ENCODE peak calls at places on chromosome 11, in five cellular contexts. One of them, this sample, is unnamed.

GRCh38 chr11:1574256-1575242 is 2.5 kb upstream of the DUSP8 start:
- DNase-seq in stromal cell of bone marrow: peak
- DNase-seq in AG10803: peak
- DNase-seq in skeletal muscle cell: no peak
- DNase-seq in ACHN: peak
- DNase-seq in this sample: no peak

GRCh38 chr11:68889948-68890446 is 13.6 kb downstream of the MRPL21 start:
- DNase-seq in stromal cell of bone marrow: peak
- DNase-seq in ACHN: no peak
- DNase-seq in skeletal muscle cell: peak
- DNase-seq in AG10803: peak
- DNase-seq in this sample: no peak

GRCh38 chr11:69641681-69642548 is 959 bp downstream of the CCND1 start:
- DNase-seq in ACHN: no peak
- DNase-seq in skeletal muscle cell: no peak
- DNase-seq in AG10803: no peak
- DNase-seq in stromal cell of bone marrow: no peak
- DNase-seq in this sample: no peak

GRCh38 chr11:68047437-68048290 is 8.8 kb downstream of the TCIRG1 start:
- DNase-seq in skeletal muscle cell: no peak
- DNase-seq in AG10803: no peak
- DNase-seq in stromal cell of bone marrow: no peak
- DNase-seq in ACHN: no peak
- DNase-seq in this sample: no peak

GRCh38 chr11:83583953-83584352 is 297.8 kb upstream of the CCDC90B start:
- DNase-seq in AG10803: peak
- DNase-seq in stromal cell of bone marrow: peak
- DNase-seq in skeletal muscle cell: peak
- DNase-seq in ACHN: peak
- DNase-seq in this sample: peak

GRCh38 chr11:108364159-108364558 is 103.2 kb downstream of the C11orf65 start:
- DNase-seq in ACHN: no peak
- DNase-seq in skeletal muscle cell: no peak
- DNase-seq in AG10803: peak
- DNase-seq in stromal cell of bone marrow: no peak
- DNase-seq in this sample: no peak

GRCh38 chr11:128488471-128488870 is 98.9 kb downstream of the ETS1 start:
- DNase-seq in ACHN: no peak
- DNase-seq in skeletal muscle cell: peak
- DNase-seq in stromal cell of bone marrow: peak
- DNase-seq in AG10803: peak
- DNase-seq in this sample: no peak

GRCh38 chr11:123437236-123437979 is 7.3 kb downstream of the GRAMD1B start:
- DNase-seq in stromal cell of bone marrow: no peak
- DNase-seq in AG10803: no peak
- DNase-seq in skeletal muscle cell: no peak
- DNase-seq in ACHN: no peak
- DNase-seq in this sample: no peak

GRCh38 chr11:61903845-61904244 is 12.5 kb upstream of the FADS3 start:
- DNase-seq in AG10803: no peak
- DNase-seq in skeletal muscle cell: no peak
- DNase-seq in stromal cell of bone marrow: no peak
- DNase-seq in ACHN: no peak
- DNase-seq in this sample: no peak